ENCODE peak calls at places on chromosomes 12 and 14, in ten cellular contexts. O is astrocyte of the spinal cord, R is progenitor cell of endocrine pancreas, S is neural crest cell, Z is BJ, C is IMR-90, D is spleen, Y is dorsolateral prefrontal cortex, E is tibial artery, G is K562. B is an unnamed sample.

GRCh38 chr14:60753264-60754126 is 18.9 kb downstream of the MNAT1 start:
- DNase-seq in S (no peak), Z (no peak), O (peak; percentile 35), Y (no peak), D (no peak), G (no peak), C (peak; percentile 40), R (no peak), E (no peak), B (peak; percentile 45)

GRCh38 chr12:99960312-99960711 is 24.4 kb downstream of the ANKS1B start:
- DNase-seq in Y (no peak), R (no peak), G (no peak), C (no peak), O (no peak), D (no peak), E (no peak), S (no peak), Z (no peak), B (no peak)

GRCh38 chr12:12612403-12612802 is 727 bp downstream of the CREBL2 start:
- DNase-seq in E (no peak), C (peak; percentile 80), Z (no peak), R (no peak), S (peak; percentile 10), D (no peak), O (peak; percentile 78), G (no peak), Y (no peak), B (no peak)

GRCh38 chr12:50572275-50572674 is 67.5 kb downstream of the DIP2B start:
- DNase-seq in Z (peak; percentile 80), C (peak; percentile 89), S (no peak), E (peak; percentile 38), G (no peak), D (no peak), R (no peak), O (peak; percentile 58), Y (no peak), B (no peak)

GRCh38 chr12:105922670-105923102 is 216.1 kb downstream of the NUAK1 start:
- DNase-seq in E (no peak), Z (peak; percentile 73), S (no peak), Y (no peak), O (peak; percentile 86), C (peak; percentile 91), R (no peak), G (no peak), D (no peak), B (no peak)

GRCh38 chr12:116358850-116359761 is 81.6 kb upstream of the MED13L start:
- DNase-seq in E (peak; percentile 93), G (peak; percentile 89), Y (peak; percentile 41), Z (peak; percentile 85), R (peak; percentile 46), C (peak; percentile 94), D (peak; percentile 95), S (peak; percentile 67), O (peak; percentile 98), B (peak; percentile 74)

GRCh38 chr12:2233034-2233433 is 180.2 kb downstream of the CACNA1C start:
- DNase-seq in G (no peak), D (no peak), Y (no peak), E (no peak), R (no peak), C (peak; percentile 66), O (no peak), S (no peak), Z (no peak), B (no peak)

GRCh38 chr14:64663174-64663573 is 41.0 kb upstream of the PLEKHG3 start:
- DNase-seq in Z (no peak), S (no peak), O (peak; percentile 28), D (no peak), E (no peak), R (no peak), C (peak; percentile 30), G (no peak), Y (no peak), B (no peak)

GRCh38 chr14:71498151-71498734 is 434.0 kb upstream of the RGS6 start:
- DNase-seq in Z (peak; percentile 58), D (no peak), C (peak; percentile 78), E (no peak), S (no peak), O (peak; percentile 55), Y (no peak), R (no peak), G (no peak), B (no peak)

GRCh38 chr12:27667540-27667939 is 28.7 kb upstream of the REP15 start:
- DNase-seq in G (no peak), Z (no peak), O (peak; percentile 86), S (no peak), C (peak; percentile 76), E (peak; percentile 61), Y (no peak), R (no peak), D (peak; percentile 54), B (no peak)

GRCh38 chr12:65122661-65123060 is 1.6 kb upstream of the WIF1 start:
- DNase-seq in Y (no peak), O (no peak), E (no peak), R (no peak), D (no peak), C (no peak), S (no peak), Z (no peak), G (no peak), B (no peak)

GRCh38 chr12:65125247-65125646 is 4.1 kb upstream of the WIF1 start:
- DNase-seq in R (no peak), Y (no peak), O (no peak), D (no peak), G (no peak), E (no peak), S (no peak), C (no peak), Z (no peak), B (no peak)

GRCh38 chr12:65121049-65121955 is at the start of gene WIF1:
- DNase-seq in Y (peak; percentile 20), G (no peak), D (peak; percentile 84), C (no peak), R (peak; percentile 14), S (no peak), O (no peak), Z (no peak), E (no peak), B (no peak)

GRCh38 chr12:65121956-65122469 is 908 bp upstream of the WIF1 start:
- DNase-seq in Y (no peak), D (no peak), E (no peak), R (no peak), O (no peak), S (no peak), G (no peak), C (no peak), Z (no peak), B (no peak)

GRCh38 chr12:65123435-65124063 is 2.4 kb upstream of the WIF1 start:
- DNase-seq in R (no peak), D (no peak), C (peak; percentile 37), S (no peak), O (peak; percentile 37), Y (no peak), G (no peak), Z (no peak), E (no peak), B (no peak)
- TF ChIP-seq CTCF in R (peak; percentile 81), D (peak; percentile 47), C (peak; percentile 63), S (peak; percentile 86), O (peak; percentile 72), Y (peak; percentile 82), G (peak; percentile 60), Z (peak; percentile 68), E (peak; percentile 41), B (peak; percentile 58)

GRCh38 chr14:22588419-22589095 is 467 bp downstream of the DAD1 start:
- DNase-seq in G (no peak), Z (no peak), Y (no peak), E (no peak), S (no peak), R (no peak), C (no peak), D (no peak), O (no peak), B (no peak)
- TF ChIP-seq CTCF in G (no peak), Z (no peak), Y (no peak), E (no peak), S (no peak), R (no peak), C (no peak), D (no peak), O (no peak), B (no peak)

GRCh38 chr12:121062391-121063045 is 23.5 kb upstream of the OASL start:
- DNase-seq in O (no peak), R (no peak), D (no peak), G (no peak), E (no peak), C (no peak), Z (no peak), S (no peak), Y (no peak), B (no peak)

GRCh38 chr12:121059031-121059898 is 20.2 kb upstream of the OASL start:
- DNase-seq in Z (no peak), C (no peak), Y (no peak), E (no peak), R (no peak), S (no peak), D (no peak), O (no peak), G (no peak), B (no peak)

GRCh38 chr12:121064116-121064515 is 25.1 kb upstream of the OASL start:
- DNase-seq in E (no peak), Z (no peak), R (no peak), S (no peak), D (no peak), G (no peak), C (no peak), O (no peak), Y (no peak), B (no peak)

GRCh38 chr12:121060149-121061001 is 21.3 kb upstream of the OASL start:
- DNase-seq in C (peak; percentile 33), Y (no peak), S (no peak), R (no peak), Z (no peak), O (peak; percentile 41), D (peak; percentile 85), G (peak; percentile 42), E (no peak), B (peak; percentile 53)

GRCh38 chr12:121061831-121062230 is 22.8 kb upstream of the OASL start:
- DNase-seq in G (no peak), D (no peak), E (no peak), O (no peak), C (peak; percentile 13), R (no peak), Z (no peak), S (no peak), Y (no peak), B (no peak)
- TF ChIP-seq CTCF in G (peak; percentile 53), D (no peak), E (no peak), O (peak; percentile 12), C (peak; percentile 43), R (peak; percentile 24), Z (peak; percentile 26), S (peak; percentile 41), Y (peak; percentile 77), B (no peak)

DNA sequence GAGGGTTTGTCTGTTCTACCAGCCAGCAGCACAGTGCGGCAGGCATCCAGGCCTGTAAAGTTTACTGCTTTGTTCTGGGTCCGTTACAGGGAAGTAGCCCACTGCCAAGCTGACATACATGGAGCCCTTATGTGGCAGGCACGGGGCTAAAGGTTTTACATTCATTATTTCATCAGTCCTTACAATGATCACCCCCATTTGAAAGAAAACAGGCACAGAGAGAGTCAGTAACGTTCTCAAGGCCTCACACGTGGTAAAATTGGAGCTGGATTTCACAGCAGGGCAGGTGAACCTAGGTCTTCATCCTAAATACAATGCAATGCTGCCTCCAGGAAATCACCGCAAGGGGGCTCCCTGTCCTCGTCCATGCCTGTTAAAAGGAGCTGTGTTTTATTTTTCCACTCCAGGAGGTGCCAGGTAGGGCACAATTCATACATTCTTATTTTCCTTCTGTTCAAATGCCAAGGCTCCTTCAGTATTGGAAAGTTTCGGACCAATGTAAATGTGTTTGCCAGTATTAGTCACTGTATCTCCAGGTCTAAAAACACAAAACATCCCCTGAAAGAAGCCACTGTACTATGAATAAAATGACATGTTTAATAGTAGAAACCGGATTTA is 172.2 kb upstream of the GZMB start:
- DNase-seq in E (peak; percentile 60), S (peak; percentile 59), Y (peak; percentile 41), G (peak; percentile 42), C (peak; percentile 45), D (no peak), R (peak; percentile 72), O (peak; percentile 42), Z (no peak), B (peak; percentile 25)
- TF ChIP-seq CTCF in E (peak; percentile 64), S (peak; percentile 93), Y (peak; percentile 91), G (peak; percentile 74), C (peak; percentile 79), D (peak; percentile 68), R (peak; percentile 95), O (peak; percentile 82), Z (peak; percentile 83), B (peak; percentile 63)

B was measured in natural killer cell.